ENCODE peak calls at places on chromosome 14, in eight cellular contexts. U is fibroblast of the conjunctiva; G is Kasumi-1; K is mesendoderm; D is CD8-positive, alpha-beta T cell; J is T47D; P is astrocyte of the spinal cord; H is T-cell. A is an unnamed sample.
A peak's percentile ranks its signal among the peaks of the same experiment; 100 is the strongest.

GRCh38 chr14:49550284-49551184 is 35.6 kb downstream of the RPS29 start:
- DNase-seq in U (no peak), G (peak; percentile 31), K (peak; percentile 54), D (no peak), J (peak; percentile 53), P (peak; percentile 14), H (no peak), A (no peak)

GRCh38 chr14:89813485-89814080 is 140.9 kb downstream of the EFCAB11 start:
- DNase-seq in U (no peak), G (peak; percentile 25), K (peak; percentile 90), D (no peak), J (no peak), P (peak; percentile 94), H (no peak), A (no peak)

GRCh38 chr14:23575086-23575485 is 3.5 kb downstream of the JPH4 start:
- DNase-seq in U (no peak), G (no peak), K (no peak), D (no peak), J (no peak), P (no peak), H (peak; percentile 3), A (no peak)

GRCh38 chr14:99562848-99563748 is 40.9 kb downstream of the CCDC85C start:
- DNase-seq in U (no peak), G (no peak), K (peak; percentile 91), D (no peak), J (peak; percentile 64), P (peak; percentile 84), H (no peak), A (peak; percentile 68)

GRCh38 chr14:103169954-103170353 is 46.7 kb downstream of the TNFAIP2 start:
- DNase-seq in U (no peak), G (no peak), K (no peak), D (no peak), J (no peak), P (no peak), H (no peak), A (no peak)

GRCh38 chr14:22319526-22320352 is 269.3 kb downstream of the DAD1 start:
- DNase-seq in U (peak; percentile 26), G (peak; percentile 58), K (peak; percentile 78), D (peak; percentile 7), J (no peak), P (peak; percentile 81), H (no peak), A (peak; percentile 7)

GRCh38 chr14:72776701-72777255 is 117.1 kb downstream of the DPF3 start:
- DNase-seq in U (no peak), G (no peak), K (no peak), D (no peak), J (no peak), P (no peak), H (no peak), A (no peak)

GRCh38 chr14:63897706-63898105 is 44.9 kb downstream of the SYNE2 start:
- DNase-seq in U (no peak), G (no peak), K (no peak), D (no peak), J (no peak), P (peak; percentile 61), H (no peak), A (no peak)

GRCh38 chr14:77181603-77182437 is at the start of gene TMEM63C:
- DNase-seq in U (no peak), G (peak; percentile 85), K (peak; percentile 98), D (peak; percentile 29), J (peak; percentile 78), P (no peak), H (peak; percentile 41), A (peak; percentile 28)

GRCh38 chr14:21070083-21070609 is at the start of gene ARHGEF40:
- DNase-seq in U (no peak), G (no peak), K (peak; percentile 63), D (no peak), J (peak; percentile 57), P (peak; percentile 47), H (no peak), A (peak; percentile 43)

GRCh38 chr14:49959822-49960408 is 67.0 kb downstream of the ARF6 start:
- DNase-seq in U (no peak), G (no peak), K (no peak), D (no peak), J (no peak), P (no peak), H (no peak), A (no peak)

GRCh38 chr14:76348898-76349297 is 27.0 kb upstream of the ESRRB start:
- DNase-seq in U (peak; percentile 6), G (no peak), K (peak; percentile 89), D (no peak), J (no peak), P (peak; percentile 87), H (no peak), A (peak; percentile 73)

GRCh38 chr14:28941758-28942157 is 175.2 kb downstream of the FOXG1 start:
- DNase-seq in U (no peak), G (no peak), K (no peak), D (no peak), J (no peak), P (no peak), H (no peak), A (no peak)

GRCh38 chr14:77979666-77980351 is 179.9 kb downstream of the ADCK1 start:
- DNase-seq in U (no peak), G (no peak), K (peak; percentile 77), D (no peak), J (no peak), P (peak; percentile 50), H (no peak), A (no peak)

GRCh38 chr14:89697281-89698060 is 257.1 kb downstream of the EFCAB11 start:
- DNase-seq in U (no peak), G (no peak), K (no peak), D (no peak), J (no peak), P (no peak), H (no peak), A (no peak)

GRCh38 chr14:55373784-55374725 is 37.6 kb downstream of the ATG14 start:
- DNase-seq in U (no peak), G (no peak), K (peak; percentile 48), D (peak; percentile 16), J (no peak), P (peak; percentile 56), H (no peak), A (no peak)

GRCh38 chr14:28754209-28754985 is 12.2 kb upstream of the FOXG1 start:
- DNase-seq in U (peak; percentile 30), G (peak; percentile 44), K (peak; percentile 65), D (no peak), J (no peak), P (peak; percentile 61), H (no peak), A (no peak)

A was measured in MG63.